ENCODE peak calls at places on chromosome 5, in six cellular contexts. G is fibroblast of the aortic adventitia, J is brain microvascular endothelial cell, Q is cardiac muscle cell, P is fibroblast of lung, I is astrocyte of the cerebellum. W is an unnamed sample.

GRCh38 chr5:96931605-96932004 is 4.3 kb upstream of the LNPEP start:
- DNase-seq in Q (no peak), I (no peak), P (no peak), G (no peak), J (no peak), W (no peak)

GRCh38 chr5:31987985-31988710 is 186.0 kb downstream of the GOLPH3 start:
- DNase-seq in P (peak), I (peak), G (peak), J (peak), Q (peak), W (no peak)

GRCh38 chr5:33690736-33691135 is 201.1 kb downstream of the ADAMTS12 start:
- DNase-seq in Q (peak), J (peak), I (peak), P (peak), G (peak), W (no peak)

GRCh38 chr5:110790673-110791072 is 51.9 kb downstream of the SLC25A46 start:
- DNase-seq in G (peak), Q (peak), P (peak), I (peak), J (peak), W (no peak)

GRCh38 chr5:124655211-124655880 is 91.1 kb downstream of the ZNF608 start:
- DNase-seq in I (peak), P (peak), Q (peak), J (no peak), G (peak), W (no peak)

GRCh38 chr5:147464211-147464610 is 45.7 kb downstream of the DPYSL3 start:
- DNase-seq in I (no peak), J (peak), P (peak), Q (peak), G (peak), W (no peak)

GRCh38 chr5:36573441-36573840 is 33.0 kb upstream of the SLC1A3 start:
- DNase-seq in G (peak), I (peak), Q (peak), J (peak), P (peak), W (no peak)

GRCh38 chr5:86679529-86679928 is 61.8 kb downstream of the COX7C start:
- DNase-seq in P (peak), Q (peak), J (peak), I (peak), G (peak), W (peak)

GRCh38 chr5:177483994-177484901 is 10.8 kb upstream of the DBN1 start:
- DNase-seq in J (no peak), G (no peak), Q (no peak), P (no peak), I (no peak), W (peak)

DNA sequence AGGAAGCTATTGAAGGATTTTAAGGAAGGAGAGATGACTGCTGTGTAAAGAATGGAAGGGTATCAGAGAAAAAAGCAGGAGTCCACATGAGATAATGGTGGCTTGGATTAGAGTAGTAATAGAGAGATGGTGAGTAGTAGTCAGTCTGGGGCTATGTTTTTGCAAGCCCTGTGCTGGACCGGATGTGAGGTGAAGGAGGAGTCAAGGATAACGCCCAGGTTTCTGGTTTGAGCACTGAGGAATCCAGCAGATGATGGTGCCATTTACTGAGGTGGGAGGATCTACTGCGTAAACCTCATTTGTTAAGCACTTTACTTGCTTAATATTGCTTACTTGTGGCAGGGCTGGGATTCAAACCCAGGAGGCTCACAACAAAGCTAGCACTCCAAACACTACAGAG is 1.1 kb downstream of the TIGD6 start:
- DNase-seq in Q (no peak), I (no peak), J (no peak), G (peak), P (no peak), W (no peak)
- H3K4me3 ChIP-seq in Q (peak), I (peak), J (peak), G (peak), P (peak), W (no peak)

GRCh38 chr5:121630402-121630801 is 221.3 kb upstream of the FTMT start:
- DNase-seq in G (peak), P (peak), I (no peak), J (no peak), Q (peak), W (no peak)
- TF ChIP-seq CTCF in G (peak), P (no peak), I (peak), J (peak), Q (no peak), W (no peak)

GRCh38 chr5:116133281-116133680 is 48.5 kb downstream of the COMMD10 start:
- DNase-seq in P (no peak), I (no peak), Q (no peak), J (no peak), G (no peak), W (no peak)

GRCh38 chr5:116137544-116138378 is 52.9 kb downstream of the COMMD10 start:
- DNase-seq in J (peak), I (peak), G (peak), P (peak), Q (peak), W (no peak)

GRCh38 chr5:116130976-116131375 is 46.2 kb downstream of the COMMD10 start:
- DNase-seq in J (no peak), G (no peak), P (no peak), I (no peak), Q (no peak), W (no peak)

GRCh38 chr5:116130471-116130870 is 45.6 kb downstream of the COMMD10 start:
- DNase-seq in I (peak), J (peak), P (peak), Q (peak), G (peak), W (no peak)

DNA sequence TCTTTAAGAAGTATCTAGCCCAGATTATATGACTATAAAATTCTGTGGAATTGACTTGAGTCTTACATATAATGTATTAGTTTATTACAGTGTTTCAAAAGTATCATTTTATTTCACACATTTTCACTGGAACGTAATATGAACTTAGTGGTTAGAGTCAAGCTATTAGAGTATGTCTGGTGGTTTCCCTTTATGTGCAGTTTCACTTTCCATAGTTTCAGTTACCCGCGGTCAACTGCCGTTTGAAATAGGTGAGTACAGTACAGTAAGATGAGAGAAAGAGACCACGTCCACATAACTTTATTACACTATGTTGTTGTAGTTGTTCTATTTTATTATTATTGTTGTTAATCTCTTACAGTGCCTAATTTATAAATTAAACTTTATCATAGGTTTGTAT is 50.5 kb downstream of the COMMD10 start:
- DNase-seq in I (no peak), J (no peak), G (no peak), Q (no peak), P (no peak), W (no peak)
- H3K4me3 ChIP-seq in I (no peak), J (no peak), G (no peak), Q (no peak), P (no peak), W (no peak)

GRCh38 chr5:166382031-166382430 is 1909.4 kb upstream of the WWC1 start:
- DNase-seq in J (no peak), P (no peak), G (no peak), Q (no peak), I (no peak), W (no peak)
- TF ChIP-seq CTCF in J (peak), P (no peak), G (no peak), Q (no peak), I (no peak), W (no peak)

GRCh38 chr5:154712518-154713437 is 42.4 kb upstream of the LARP1 start:
- DNase-seq in Q (no peak), P (no peak), G (no peak), J (no peak), I (no peak), W (peak)

GRCh38 chr5:154709368-154710305 is 45.5 kb upstream of the LARP1 start:
- DNase-seq in Q (no peak), I (no peak), J (no peak), P (no peak), G (no peak), W (no peak)

GRCh38 chr5:154708845-154709244 is 46.3 kb upstream of the LARP1 start:
- DNase-seq in I (no peak), G (no peak), Q (no peak), P (no peak), J (no peak), W (no peak)

GRCh38 chr5:154714271-154714986 is 40.7 kb upstream of the LARP1 start:
- DNase-seq in P (peak), I (no peak), J (peak), G (peak), Q (no peak), W (peak)

DNA sequence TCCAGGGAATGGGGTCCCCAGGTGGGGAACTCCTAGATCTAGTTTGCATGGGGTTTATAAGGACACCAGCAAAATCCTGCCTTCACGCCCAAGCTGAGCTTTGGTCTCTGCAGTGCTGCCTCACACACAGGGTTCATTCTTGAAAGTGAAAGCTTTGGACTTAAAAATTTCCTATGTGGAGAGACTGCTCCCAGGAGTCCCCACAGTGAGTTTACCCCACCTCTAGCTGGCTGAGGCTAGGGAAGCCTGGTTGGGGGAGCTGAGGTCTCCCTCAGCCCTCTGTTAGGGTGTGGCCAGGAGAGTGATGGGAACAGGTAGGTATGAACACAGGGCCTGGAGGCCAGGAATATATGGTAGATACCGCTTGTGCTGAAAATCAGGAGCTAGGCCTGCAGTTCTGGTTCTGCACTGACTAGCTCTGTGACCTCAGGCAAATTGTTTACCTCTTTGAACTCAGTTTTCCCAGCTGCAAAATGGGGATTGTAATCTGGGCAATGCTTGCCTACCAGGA is 41.5 kb upstream of the LARP1 start:
- DNase-seq in G (peak), Q (no peak), P (peak), J (no peak), I (no peak), W (no peak)
- H3K4me3 ChIP-seq in G (no peak), Q (no peak), P (no peak), J (no peak), I (no peak), W (peak)

GRCh38 chr5:158020555-158021418 is 161.8 kb upstream of the CLINT1 start:
- DNase-seq in P (no peak), G (no peak), J (no peak), Q (peak), I (no peak), W (no peak)

GRCh38 chr5:158022393-158022792 is 163.4 kb upstream of the CLINT1 start:
- DNase-seq in G (no peak), P (no peak), Q (no peak), J (no peak), I (no peak), W (no peak)

GRCh38 chr5:158026248-158027031 is 167.5 kb upstream of the CLINT1 start:
- DNase-seq in P (peak), Q (peak), J (no peak), G (peak), I (peak), W (peak)

GRCh38 chr5:158023266-158023665 is 164.3 kb upstream of the CLINT1 start:
- DNase-seq in P (no peak), G (no peak), I (no peak), J (no peak), Q (no peak), W (no peak)

GRCh38 chr5:158022844-158023243 is 163.9 kb upstream of the CLINT1 start:
- DNase-seq in P (no peak), G (no peak), I (no peak), Q (no peak), J (no peak), W (no peak)
- TF ChIP-seq CTCF in P (no peak), G (no peak), I (no peak), Q (no peak), J (no peak), W (no peak)

DNA sequence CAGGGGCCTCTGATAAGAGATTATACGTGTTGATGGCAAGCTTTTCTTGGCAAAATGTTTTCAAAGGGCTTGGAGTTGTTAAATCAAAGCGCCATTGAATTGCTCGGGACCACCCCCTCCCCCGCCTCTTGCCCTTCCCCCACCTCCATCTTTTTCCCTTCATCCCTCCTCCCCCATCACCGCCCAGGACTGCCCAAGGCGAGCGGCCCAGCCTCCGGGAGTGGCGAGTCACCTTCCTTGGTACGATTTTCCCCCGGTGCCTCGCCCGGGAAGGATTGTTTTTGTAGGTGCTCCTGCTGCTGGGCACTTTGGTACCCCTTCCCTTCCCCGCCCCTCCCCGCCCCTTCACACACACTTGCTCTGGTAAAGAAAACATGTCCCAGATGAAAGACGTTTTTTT is 61.2 kb downstream of the TMEM174 start:
- DNase-seq in Q (no peak), P (no peak), I (no peak), J (no peak), G (no peak), W (no peak)
- H3K4me3 ChIP-seq in Q (peak), P (no peak), I (no peak), J (peak), G (no peak), W (peak)